ENCODE peak calls at places on chromosomes 1 and 21, in five cellular contexts. One of them, this sample, is unnamed. For H3K4me1, the result is how much of the 10 kb centered on the place peaks cover.

GRCh38 chr1:53697671-53698380 is 41.1 kb downstream of the GLIS1 start:
- DNase-seq in BE2C: no peak
- DNase-seq in Caco-2: no peak
- DNase-seq in A673: no peak
- DNase-seq in psoas muscle: no peak
- DNase-seq in this sample: no peak

GRCh38 chr21:36471254-36471723 is 8.6 kb downstream of the CLDN14 start:
- DNase-seq in BE2C: no peak
- DNase-seq in Caco-2: no peak
- DNase-seq in A673: no peak
- DNase-seq in psoas muscle: no peak
- DNase-seq in this sample: no peak

GRCh38 chr21:41711416-41712023 is 55.3 kb downstream of the RIPK4 start:
- DNase-seq in BE2C: no peak
- DNase-seq in Caco-2: no peak
- DNase-seq in A673: no peak
- DNase-seq in psoas muscle: peak
- DNase-seq in this sample: no peak

GRCh38 chr1:219459321-219460105 is 153.4 kb downstream of the ZC3H11B start:
- DNase-seq in BE2C: no peak
- DNase-seq in Caco-2: no peak
- DNase-seq in A673: no peak
- DNase-seq in psoas muscle: no peak
- DNase-seq in this sample: no peak

GRCh38 chr1:200972985-200973742 is 50.4 kb downstream of the KIF21B start:
- DNase-seq in BE2C: no peak
- DNase-seq in Caco-2: no peak
- DNase-seq in A673: no peak
- DNase-seq in psoas muscle: no peak
- DNase-seq in this sample: no peak

GRCh38 chr1:234956821-234957329 is 171.8 kb downstream of the TOMM20 start:
- DNase-seq in BE2C: no peak
- DNase-seq in Caco-2: peak
- DNase-seq in A673: no peak
- DNase-seq in psoas muscle: no peak
- DNase-seq in this sample: no peak

GRCh38 chr1:77313491-77313890 is 31.7 kb downstream of the AK5 start:
- DNase-seq in BE2C: peak
- DNase-seq in Caco-2: peak
- DNase-seq in A673: peak
- DNase-seq in psoas muscle: no peak
- DNase-seq in this sample: no peak

GRCh38 chr1:211517006-211517405 is 25.0 kb upstream of the RD3 start:
- DNase-seq in BE2C: no peak
- DNase-seq in Caco-2: peak
- DNase-seq in A673: no peak
- DNase-seq in psoas muscle: no peak
- DNase-seq in this sample: no peak

GRCh38 chr1:7456683-7457082 is 314.4 kb upstream of the VAMP3 start:
- DNase-seq in BE2C: no peak
- DNase-seq in Caco-2: no peak
- DNase-seq in A673: no peak
- DNase-seq in psoas muscle: no peak
- DNase-seq in this sample: no peak

GRCh38 chr1:113800487-113800886 is 11.8 kb downstream of the RSBN1 start:
- DNase-seq in BE2C: no peak
- DNase-seq in Caco-2: no peak
- DNase-seq in A673: no peak
- DNase-seq in psoas muscle: no peak
- DNase-seq in this sample: no peak
- H3K4me1 ChIP-seq in BE2C: under half
- H3K4me1 ChIP-seq in Caco-2: under half
- H3K4me1 ChIP-seq in A673: under half
- H3K4me1 ChIP-seq in psoas muscle: half or more
- H3K4me1 ChIP-seq in this sample: under half

GRCh38 chr1:170388489-170388888 is 143.5 kb upstream of the GORAB start:
- DNase-seq in BE2C: no peak
- DNase-seq in Caco-2: no peak
- DNase-seq in A673: no peak
- DNase-seq in psoas muscle: no peak
- DNase-seq in this sample: no peak
- H3K4me1 ChIP-seq in BE2C: under half
- H3K4me1 ChIP-seq in Caco-2: under half
- H3K4me1 ChIP-seq in A673: under half
- H3K4me1 ChIP-seq in psoas muscle: under half
- H3K4me1 ChIP-seq in this sample: under half

DNA sequence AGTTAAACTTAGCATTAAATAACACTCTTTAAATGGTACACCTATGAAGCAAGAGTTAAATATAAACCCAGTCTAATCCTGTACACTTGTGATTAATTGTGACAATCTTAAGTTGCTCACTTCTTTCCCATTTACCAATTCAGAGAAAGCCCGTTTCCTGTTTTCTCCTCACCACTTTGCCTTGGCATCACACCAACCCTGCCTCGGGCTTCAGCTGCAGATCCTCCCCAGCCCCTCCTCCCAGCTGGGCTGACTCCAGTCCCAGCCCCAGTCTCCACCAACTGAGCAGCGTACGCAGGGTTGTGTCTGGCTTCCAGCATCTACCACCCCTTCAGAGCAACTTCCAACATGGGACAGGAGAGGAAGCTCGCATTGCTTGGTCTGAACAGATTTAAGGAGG is 4.1 kb downstream of the PYCR2 start:
- DNase-seq in BE2C: peak
- DNase-seq in Caco-2: no peak
- DNase-seq in A673: peak
- DNase-seq in psoas muscle: peak
- DNase-seq in this sample: peak
- H3K4me1 ChIP-seq in BE2C: under half
- H3K4me1 ChIP-seq in Caco-2: under half
- H3K4me1 ChIP-seq in A673: under half
- H3K4me1 ChIP-seq in psoas muscle: under half
- H3K4me1 ChIP-seq in this sample: under half

GRCh38 chr1:154295408-154296235 is 23.2 kb downstream of the HAX1 start:
- DNase-seq in BE2C: no peak
- DNase-seq in Caco-2: no peak
- DNase-seq in A673: no peak
- DNase-seq in psoas muscle: no peak
- DNase-seq in this sample: no peak
- H3K4me1 ChIP-seq in BE2C: under half
- H3K4me1 ChIP-seq in Caco-2: under half
- H3K4me1 ChIP-seq in A673: under half
- H3K4me1 ChIP-seq in psoas muscle: under half
- H3K4me1 ChIP-seq in this sample: under half

GRCh38 chr1:183477986-183478781 is 5.9 kb downstream of the SMG7 start:
- DNase-seq in BE2C: no peak
- DNase-seq in Caco-2: no peak
- DNase-seq in A673: no peak
- DNase-seq in psoas muscle: no peak
- DNase-seq in this sample: no peak
- H3K4me1 ChIP-seq in BE2C: under half
- H3K4me1 ChIP-seq in Caco-2: under half
- H3K4me1 ChIP-seq in A673: under half
- H3K4me1 ChIP-seq in psoas muscle: half or more
- H3K4me1 ChIP-seq in this sample: under half

DNA sequence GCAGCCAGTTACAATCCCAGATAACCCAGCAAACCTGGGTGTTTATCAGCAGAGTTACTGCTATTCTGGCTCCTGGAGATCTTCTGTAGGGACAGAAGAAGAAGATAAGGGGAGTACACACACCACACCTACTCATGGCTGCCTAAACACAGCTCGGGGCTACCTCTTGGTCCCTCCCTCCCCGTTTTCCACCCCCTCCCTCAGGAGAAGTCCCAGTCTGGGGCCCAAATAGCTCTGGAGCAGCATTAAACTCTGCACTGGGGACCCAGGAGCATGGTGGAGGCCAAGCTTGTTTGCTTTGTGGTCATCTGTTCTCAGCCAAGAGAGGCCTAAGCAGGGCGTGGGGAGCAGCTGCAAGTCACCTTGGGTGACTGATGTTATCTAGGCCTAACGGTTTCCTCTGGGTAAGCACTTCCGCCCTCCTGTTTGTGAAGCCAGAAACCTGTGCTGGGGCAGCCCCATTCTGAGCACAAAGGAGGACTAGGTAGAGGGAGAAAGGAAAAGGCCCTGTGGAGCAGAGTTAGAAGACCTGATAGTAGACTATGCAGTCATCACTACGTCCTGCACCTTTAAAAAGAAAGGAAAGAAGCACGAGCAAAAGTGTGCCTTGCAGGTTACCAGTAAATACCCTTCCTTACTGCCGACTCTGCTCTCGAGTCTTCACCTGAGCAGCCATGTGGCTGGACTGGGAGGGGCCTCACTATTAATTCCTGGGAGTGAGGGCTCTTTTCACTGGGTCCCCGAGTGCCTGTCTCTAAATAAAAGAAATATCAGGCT is 2.0 kb upstream of the RCSD1 start:
- DNase-seq in BE2C: peak
- DNase-seq in Caco-2: peak
- DNase-seq in A673: no peak
- DNase-seq in psoas muscle: peak
- DNase-seq in this sample: no peak
- H3K4me1 ChIP-seq in BE2C: under half
- H3K4me1 ChIP-seq in Caco-2: under half
- H3K4me1 ChIP-seq in A673: under half
- H3K4me1 ChIP-seq in psoas muscle: under half
- H3K4me1 ChIP-seq in this sample: under half